ENCODE peak calls at places on chromosomes 7 and 10, in four cellular contexts. C is IMR-90, L is H1, V is H9. Z is an unnamed sample.

GRCh38 chr7:23332881-23333612 is 33.9 kb downstream of the MALSU1 start:
- DNase-seq in C (peak; percentile 65), L (no peak), V (no peak), Z (no peak)

GRCh38 chr10:43983405-43983804 is 334.7 kb upstream of the ZNF32 start:
- DNase-seq in C (no peak), L (no peak), V (no peak), Z (no peak)

GRCh38 chr7:151866028-151866427 is 10.9 kb downstream of the PRKAG2 start:
- DNase-seq in C (no peak), L (no peak), V (no peak), Z (no peak)

GRCh38 chr7:87875151-87876039 is 765 bp downstream of the SLC25A40 start:
- DNase-seq in C (peak; percentile 2), L (no peak), V (no peak), Z (peak; percentile 11)

GRCh38 chr7:96591159-96591899 is 118.3 kb downstream of the SEM1 start:
- DNase-seq in C (no peak), L (no peak), V (no peak), Z (no peak)

GRCh38 chr7:157337316-157338149 is 729 bp downstream of the DNAJB6 start:
- DNase-seq in C (peak; percentile 67), L (no peak), V (no peak), Z (peak; percentile 49)

GRCh38 chr7:19362099-19362498 is 216.9 kb upstream of the FERD3L start:
- DNase-seq in C (peak; percentile 56), L (no peak), V (no peak), Z (no peak)

GRCh38 chr10:34504534-34504933 is 310.6 kb downstream of the PARD3 start:
- DNase-seq in C (peak; percentile 71), L (no peak), V (no peak), Z (peak; percentile 95)

GRCh38 chr7:151081170-151082101 is 827 bp upstream of the FASTK start:
- DNase-seq in C (no peak), L (peak; percentile 71), V (no peak), Z (peak; percentile 44)

GRCh38 chr7:19401461-19401860 is 256.2 kb upstream of the FERD3L start:
- DNase-seq in C (peak; percentile 62), L (no peak), V (no peak), Z (no peak)

GRCh38 chr7:28658392-28658791 is 246.1 kb downstream of the CREB5 start:
- DNase-seq in C (no peak), L (no peak), V (no peak), Z (no peak)

GRCh38 chr10:75662715-75663114 is 231.3 kb downstream of the LRMDA start:
- DNase-seq in C (no peak), L (no peak), V (no peak), Z (no peak)

GRCh38 chr10:77622822-77623410 is 14.7 kb downstream of the KCNMA1 start:
- DNase-seq in C (no peak), L (no peak), V (no peak), Z (no peak)

GRCh38 chr10:72229261-72230251 is 13.5 kb upstream of the ASCC1 start:
- DNase-seq in C (peak; percentile 18), L (no peak), V (no peak), Z (peak; percentile 41)

GRCh38 chr10:127890935-127891334 is 1.8 kb downstream of the CLRN3 start:
- DNase-seq in C (no peak), L (peak; percentile 7), V (no peak), Z (no peak)

GRCh38 chr10:111498560-111498959 is 421.7 kb downstream of the ADRA2A start:
- DNase-seq in C (no peak), L (no peak), V (no peak), Z (no peak)

GRCh38 chr7:512541-513311 is 6.9 kb downstream of the PDGFA start:
- DNase-seq in C (no peak), L (no peak), V (no peak), Z (no peak)

GRCh38 chr7:74234549-74234948 is 19.6 kb downstream of the RFC2 start:
- DNase-seq in C (no peak), L (no peak), V (no peak), Z (no peak)

GRCh38 chr10:78758176-78758575 is 310.6 kb upstream of the ZMIZ1 start:
- DNase-seq in C (no peak), L (no peak), V (no peak), Z (no peak)

GRCh38 chr7:48141551-48141950 is 29.7 kb upstream of the ABCA13 start:
- DNase-seq in C (no peak), L (no peak), V (no peak), Z (no peak)

GRCh38 chr7:55517191-55517633 is 55.1 kb downstream of the VOPP1 start:
- DNase-seq in C (peak; percentile 32), L (no peak), V (no peak), Z (no peak)

GRCh38 chr7:25857376-25858067 is 294.5 kb upstream of the NFE2L3 start:
- DNase-seq in C (peak; percentile 55), L (no peak), V (peak; percentile 77), Z (peak; percentile 91)

GRCh38 chr7:93117852-93118530 is at the start of gene SAMD9:
- DNase-seq in C (peak; percentile 77), L (no peak), V (no peak), Z (peak; percentile 1)

GRCh38 chr10:48470115-48470892 is 134.6 kb downstream of the ARHGAP22 start:
- DNase-seq in C (peak; percentile 12), L (peak; percentile 48), V (peak; percentile 78), Z (peak; percentile 91)

GRCh38 chr10:67506083-67506756 is 189.8 kb downstream of the CTNNA3 start:
- DNase-seq in C (no peak), L (no peak), V (no peak), Z (no peak)

GRCh38 chr7:24816868-24817267 is 59.6 kb upstream of the GSDME start:
- DNase-seq in C (no peak), L (no peak), V (no peak), Z (no peak)
- H3K27ac ChIP-seq in C (no peak overlapping the region), L (no peak overlapping the region), V (no peak overlapping the region), Z (no peak overlapping the region)

GRCh38 chr7:32573110-32573687 is 77.9 kb downstream of the AVL9 start:
- DNase-seq in C (no peak), L (no peak), V (no peak), Z (no peak)

GRCh38 chr7:32577421-32577820 is 82.1 kb downstream of the AVL9 start:
- DNase-seq in C (no peak), L (no peak), V (no peak), Z (no peak)

GRCh38 chr7:32569388-32570289 is 74.3 kb downstream of the AVL9 start:
- DNase-seq in C (no peak), L (no peak), V (no peak), Z (no peak)

GRCh38 chr7:32579776-32580175 is 84.5 kb downstream of the AVL9 start:
- DNase-seq in C (no peak), L (no peak), V (no peak), Z (no peak)

DNA sequence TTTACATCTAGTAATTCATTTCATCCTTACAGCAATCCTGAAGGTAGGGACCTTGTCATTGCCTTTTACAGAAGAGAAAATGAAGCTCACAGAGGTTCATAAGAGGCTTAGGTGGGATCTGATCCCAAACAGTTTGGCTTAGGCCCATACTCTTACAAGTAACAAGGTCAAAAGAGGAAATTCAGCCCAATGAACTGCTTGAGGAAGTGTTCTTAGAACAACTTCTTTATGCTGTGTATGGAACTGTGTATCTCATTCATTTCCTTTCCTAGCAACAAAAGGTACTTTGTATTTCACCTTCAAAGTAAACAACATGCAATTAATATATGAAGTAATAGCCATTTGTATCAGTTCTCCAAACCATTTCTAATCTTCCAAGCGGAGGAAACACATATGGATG is 79.3 kb downstream of the AVL9 start:
- DNase-seq in C (no peak), L (no peak), V (no peak), Z (no peak)
- H3K56ac ChIP-seq in C (no peak overlapping the region), L (no peak overlapping the region), V (no peak overlapping the region), Z (no peak overlapping the region)

DNA sequence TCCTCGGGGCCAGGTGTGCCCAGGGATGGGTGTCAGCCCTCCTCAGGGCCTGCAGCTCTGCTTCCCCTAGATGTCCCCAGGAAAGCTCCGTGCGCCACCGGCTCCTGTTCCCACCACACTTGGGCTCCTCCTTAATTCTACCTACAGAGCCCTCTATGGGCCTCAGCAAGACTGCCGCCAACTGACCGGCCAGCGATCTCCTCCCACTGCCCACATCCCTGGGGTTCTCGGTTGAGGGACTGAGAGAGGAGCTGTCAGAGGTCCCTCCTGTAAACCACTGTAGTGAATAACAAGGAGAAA is 5.3 kb upstream of the LDB3 start:
- DNase-seq in C (no peak), L (no peak), V (peak; percentile 60), Z (peak; percentile 43)
- H3K27ac ChIP-seq in C (no peak overlapping the region), L (no peak overlapping the region), V (no peak overlapping the region), Z (no peak overlapping the region)

DNA sequence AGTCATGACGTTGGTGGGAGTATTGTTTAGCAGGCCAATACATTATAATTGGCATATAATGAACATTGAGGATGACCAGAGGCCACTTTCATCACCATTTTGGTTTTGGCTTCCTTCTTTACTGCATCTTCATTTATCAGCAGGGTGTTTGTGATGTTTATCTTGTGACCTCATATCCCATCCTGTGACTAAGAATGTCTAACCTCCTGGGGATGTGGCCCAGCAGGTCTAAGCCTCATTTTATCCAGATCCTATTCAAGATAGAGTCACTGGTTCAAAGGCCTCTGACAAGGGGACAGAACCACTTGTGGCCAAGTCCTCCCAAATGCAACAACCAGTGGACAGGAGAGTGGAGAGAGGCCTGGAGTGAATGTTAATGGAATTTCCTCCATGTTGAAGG is 77.3 kb upstream of the RPA3 start:
- DNase-seq in C (peak; percentile 79), L (no peak), V (no peak), Z (peak; percentile 88)
- H3K56ac ChIP-seq in C (no peak overlapping the region), L (no peak overlapping the region), V (no peak overlapping the region), Z (no peak overlapping the region)

GRCh38 chr10:116169782-116170181 is 103.2 kb downstream of the GFRA1 start:
- DNase-seq in C (no peak), L (no peak), V (no peak), Z (no peak)
- H3K27ac ChIP-seq in C (no peak overlapping the region), L (no peak overlapping the region), V (no peak overlapping the region), Z (no peak overlapping the region)

GRCh38 chr10:118139321-118139720 is 92.6 kb upstream of the RAB11FIP2 start:
- DNase-seq in C (no peak), L (no peak), V (no peak), Z (no peak)
- H3K56ac ChIP-seq in C (no peak overlapping the region), L (no peak overlapping the region), V (no peak overlapping the region), Z (no peak overlapping the region)

GRCh38 chr7:155295511-155295910 is 2.2 kb upstream of the INSIG1 start:
- DNase-seq in C (no peak), L (no peak), V (no peak), Z (no peak)
- H3K27ac ChIP-seq in C (no peak overlapping the region), L (no peak overlapping the region), V (no peak overlapping the region), Z (no peak overlapping the region)

GRCh38 chr7:80413395-80413955 is 98.4 kb downstream of the GNAT3 start:
- DNase-seq in C (no peak), L (no peak), V (no peak), Z (no peak)
- H3K56ac ChIP-seq in C (no peak overlapping the region), L (no peak overlapping the region), V (no peak overlapping the region), Z (no peak overlapping the region)

GRCh38 chr10:101066890-101067355 is 5.1 kb downstream of the KAZALD1 start:
- DNase-seq in C (no peak), L (no peak), V (no peak), Z (no peak)
- H3K27ac ChIP-seq in C (peak overlapping the region; percentile 36), L (no peak overlapping the region), V (no peak overlapping the region), Z (no peak overlapping the region)

Z was measured in mesendoderm.